ENCODE peak calls at places on chromosomes 7 and 10, in seven cellular contexts. One of them, this sample, is unnamed.

GRCh38 chr10:97895915-97896314 is 46.3 kb downstream of the GOLGA7B start:
- DNase-seq in amniotic epithelial cell: no peak
- DNase-seq in anterior cingulate cortex: no peak
- DNase-seq in A172: no peak
- DNase-seq in stimulated activated CD8-positive, alpha-beta memory T cell treated with anti-CD3 and anti-CD28 coated beads, Interleukin-2, amount 100 ng/mL, for 1 hour: no peak
- DNase-seq in heart left ventricle: no peak
- DNase-seq in mesothelial cell of epicardium: no peak
- DNase-seq in this sample: no peak

GRCh38 chr10:78502208-78502943 is 468.7 kb downstream of the RPS24 start:
- DNase-seq in mesothelial cell of epicardium: no peak
- DNase-seq in A172: peak; percentile 57
- DNase-seq in anterior cingulate cortex: no peak
- DNase-seq in amniotic epithelial cell: peak; percentile 16
- DNase-seq in heart left ventricle: no peak
- DNase-seq in stimulated activated CD8-positive, alpha-beta memory T cell treated with anti-CD3 and anti-CD28 coated beads, Interleukin-2, amount 100 ng/mL, for 1 hour: no peak
- DNase-seq in this sample: no peak

GRCh38 chr7:88888684-88889083 is 93.1 kb upstream of the TEX47 start:
- DNase-seq in A172: no peak
- DNase-seq in anterior cingulate cortex: no peak
- DNase-seq in heart left ventricle: no peak
- DNase-seq in amniotic epithelial cell: no peak
- DNase-seq in mesothelial cell of epicardium: no peak
- DNase-seq in stimulated activated CD8-positive, alpha-beta memory T cell treated with anti-CD3 and anti-CD28 coated beads, Interleukin-2, amount 100 ng/mL, for 1 hour: no peak
- DNase-seq in this sample: no peak

GRCh38 chr10:21807162-21807561 is 196.4 kb downstream of the DNAJC1 start:
- DNase-seq in anterior cingulate cortex: no peak
- DNase-seq in amniotic epithelial cell: peak; percentile 46
- DNase-seq in mesothelial cell of epicardium: no peak
- DNase-seq in A172: peak; percentile 24
- DNase-seq in heart left ventricle: no peak
- DNase-seq in stimulated activated CD8-positive, alpha-beta memory T cell treated with anti-CD3 and anti-CD28 coated beads, Interleukin-2, amount 100 ng/mL, for 1 hour: no peak
- DNase-seq in this sample: no peak

GRCh38 chr7:51000956-51001355 is 218.3 kb upstream of the GRB10 start:
- DNase-seq in anterior cingulate cortex: no peak
- DNase-seq in A172: no peak
- DNase-seq in mesothelial cell of epicardium: no peak
- DNase-seq in stimulated activated CD8-positive, alpha-beta memory T cell treated with anti-CD3 and anti-CD28 coated beads, Interleukin-2, amount 100 ng/mL, for 1 hour: no peak
- DNase-seq in amniotic epithelial cell: no peak
- DNase-seq in heart left ventricle: no peak
- DNase-seq in this sample: no peak

GRCh38 chr7:144785491-144785890 is 50.4 kb downstream of the TPK1 start:
- DNase-seq in anterior cingulate cortex: no peak
- DNase-seq in A172: no peak
- DNase-seq in mesothelial cell of epicardium: no peak
- DNase-seq in heart left ventricle: no peak
- DNase-seq in stimulated activated CD8-positive, alpha-beta memory T cell treated with anti-CD3 and anti-CD28 coated beads, Interleukin-2, amount 100 ng/mL, for 1 hour: no peak
- DNase-seq in amniotic epithelial cell: no peak
- DNase-seq in this sample: no peak

GRCh38 chr10:102660891-102661613 is 16.8 kb downstream of the TRIM8 start:
- DNase-seq in A172: no peak
- DNase-seq in heart left ventricle: peak; percentile 88
- DNase-seq in anterior cingulate cortex: no peak
- DNase-seq in mesothelial cell of epicardium: no peak
- DNase-seq in amniotic epithelial cell: no peak
- DNase-seq in stimulated activated CD8-positive, alpha-beta memory T cell treated with anti-CD3 and anti-CD28 coated beads, Interleukin-2, amount 100 ng/mL, for 1 hour: peak; percentile 21
- DNase-seq in this sample: no peak

GRCh38 chr10:67607472-67607871 is 88.5 kb downstream of the CTNNA3 start:
- DNase-seq in amniotic epithelial cell: peak; percentile 36
- DNase-seq in heart left ventricle: no peak
- DNase-seq in A172: no peak
- DNase-seq in mesothelial cell of epicardium: no peak
- DNase-seq in stimulated activated CD8-positive, alpha-beta memory T cell treated with anti-CD3 and anti-CD28 coated beads, Interleukin-2, amount 100 ng/mL, for 1 hour: no peak
- DNase-seq in anterior cingulate cortex: no peak
- DNase-seq in this sample: no peak

GRCh38 chr10:100000109-100000502 is 9.6 kb downstream of the DNMBP start:
- DNase-seq in anterior cingulate cortex: no peak
- DNase-seq in stimulated activated CD8-positive, alpha-beta memory T cell treated with anti-CD3 and anti-CD28 coated beads, Interleukin-2, amount 100 ng/mL, for 1 hour: no peak
- DNase-seq in A172: no peak
- DNase-seq in amniotic epithelial cell: peak; percentile 78
- DNase-seq in mesothelial cell of epicardium: no peak
- DNase-seq in heart left ventricle: no peak
- DNase-seq in this sample: no peak

GRCh38 chr7:916291-916941 is 38.1 kb downstream of the ADAP1 start:
- DNase-seq in A172: peak; percentile 34
- DNase-seq in anterior cingulate cortex: no peak
- DNase-seq in amniotic epithelial cell: no peak
- DNase-seq in heart left ventricle: peak; percentile 16
- DNase-seq in mesothelial cell of epicardium: no peak
- DNase-seq in stimulated activated CD8-positive, alpha-beta memory T cell treated with anti-CD3 and anti-CD28 coated beads, Interleukin-2, amount 100 ng/mL, for 1 hour: no peak
- DNase-seq in this sample: no peak

GRCh38 chr10:24722676-24723385 is 856 bp downstream of the ARHGAP21 start:
- DNase-seq in amniotic epithelial cell: peak; percentile 51
- DNase-seq in A172: no peak
- DNase-seq in heart left ventricle: peak; percentile 80
- DNase-seq in mesothelial cell of epicardium: peak; percentile 48
- DNase-seq in anterior cingulate cortex: no peak
- DNase-seq in stimulated activated CD8-positive, alpha-beta memory T cell treated with anti-CD3 and anti-CD28 coated beads, Interleukin-2, amount 100 ng/mL, for 1 hour: no peak
- DNase-seq in this sample: no peak

GRCh38 chr10:14399641-14400040 is 68.9 kb upstream of the FRMD4A start:
- DNase-seq in stimulated activated CD8-positive, alpha-beta memory T cell treated with anti-CD3 and anti-CD28 coated beads, Interleukin-2, amount 100 ng/mL, for 1 hour: no peak
- DNase-seq in heart left ventricle: no peak
- DNase-seq in mesothelial cell of epicardium: no peak
- DNase-seq in anterior cingulate cortex: no peak
- DNase-seq in amniotic epithelial cell: no peak
- DNase-seq in A172: peak; percentile 57
- DNase-seq in this sample: no peak

GRCh38 chr10:57338823-57339558 is 928.7 kb downstream of the IPMK start:
- DNase-seq in heart left ventricle: no peak
- DNase-seq in A172: peak; percentile 44
- DNase-seq in anterior cingulate cortex: no peak
- DNase-seq in stimulated activated CD8-positive, alpha-beta memory T cell treated with anti-CD3 and anti-CD28 coated beads, Interleukin-2, amount 100 ng/mL, for 1 hour: no peak
- DNase-seq in mesothelial cell of epicardium: no peak
- DNase-seq in amniotic epithelial cell: peak; percentile 32
- DNase-seq in this sample: no peak

GRCh38 chr7:25515876-25516275 is 287.6 kb upstream of the NPVF start:
- DNase-seq in heart left ventricle: no peak
- DNase-seq in anterior cingulate cortex: no peak
- DNase-seq in amniotic epithelial cell: peak; percentile 1
- DNase-seq in mesothelial cell of epicardium: no peak
- DNase-seq in A172: no peak
- DNase-seq in stimulated activated CD8-positive, alpha-beta memory T cell treated with anti-CD3 and anti-CD28 coated beads, Interleukin-2, amount 100 ng/mL, for 1 hour: no peak
- DNase-seq in this sample: no peak

GRCh38 chr10:11009471-11010308 is 8.0 kb upstream of the CELF2 start:
- DNase-seq in amniotic epithelial cell: no peak
- DNase-seq in mesothelial cell of epicardium: no peak
- DNase-seq in anterior cingulate cortex: no peak
- DNase-seq in A172: no peak
- DNase-seq in heart left ventricle: no peak
- DNase-seq in stimulated activated CD8-positive, alpha-beta memory T cell treated with anti-CD3 and anti-CD28 coated beads, Interleukin-2, amount 100 ng/mL, for 1 hour: no peak
- DNase-seq in this sample: no peak

GRCh38 chr10:60282771-60283353 is 106.8 kb downstream of the ANK3 start:
- DNase-seq in stimulated activated CD8-positive, alpha-beta memory T cell treated with anti-CD3 and anti-CD28 coated beads, Interleukin-2, amount 100 ng/mL, for 1 hour: no peak
- DNase-seq in mesothelial cell of epicardium: no peak
- DNase-seq in amniotic epithelial cell: no peak
- DNase-seq in anterior cingulate cortex: no peak
- DNase-seq in A172: peak; percentile 78
- DNase-seq in heart left ventricle: no peak
- DNase-seq in this sample: no peak

GRCh38 chr7:27185013-27185707 is at the start of gene HOXA11:
- DNase-seq in mesothelial cell of epicardium: no peak
- DNase-seq in A172: no peak
- DNase-seq in anterior cingulate cortex: no peak
- DNase-seq in heart left ventricle: no peak
- DNase-seq in amniotic epithelial cell: peak; percentile 7
- DNase-seq in stimulated activated CD8-positive, alpha-beta memory T cell treated with anti-CD3 and anti-CD28 coated beads, Interleukin-2, amount 100 ng/mL, for 1 hour: no peak
- DNase-seq in this sample: no peak

GRCh38 chr7:1944619-1945210 is 274.6 kb downstream of the ELFN1 start:
- DNase-seq in anterior cingulate cortex: no peak
- DNase-seq in heart left ventricle: peak; percentile 24
- DNase-seq in amniotic epithelial cell: no peak
- DNase-seq in A172: no peak
- DNase-seq in mesothelial cell of epicardium: no peak
- DNase-seq in stimulated activated CD8-positive, alpha-beta memory T cell treated with anti-CD3 and anti-CD28 coated beads, Interleukin-2, amount 100 ng/mL, for 1 hour: no peak
- DNase-seq in this sample: no peak

GRCh38 chr10:24209421-24209770 is 458 bp downstream of the KIAA1217 start:
- DNase-seq in A172: peak; percentile 48
- DNase-seq in mesothelial cell of epicardium: no peak
- DNase-seq in anterior cingulate cortex: no peak
- DNase-seq in amniotic epithelial cell: peak; percentile 49
- DNase-seq in stimulated activated CD8-positive, alpha-beta memory T cell treated with anti-CD3 and anti-CD28 coated beads, Interleukin-2, amount 100 ng/mL, for 1 hour: no peak
- DNase-seq in heart left ventricle: no peak
- DNase-seq in this sample: no peak

GRCh38 chr7:156650042-156650441 is 9.5 kb downstream of the RNF32 start:
- DNase-seq in amniotic epithelial cell: peak; percentile 7
- DNase-seq in anterior cingulate cortex: no peak
- DNase-seq in heart left ventricle: no peak
- DNase-seq in mesothelial cell of epicardium: no peak
- DNase-seq in A172: no peak
- DNase-seq in stimulated activated CD8-positive, alpha-beta memory T cell treated with anti-CD3 and anti-CD28 coated beads, Interleukin-2, amount 100 ng/mL, for 1 hour: no peak
- DNase-seq in this sample: no peak

GRCh38 chr7:47088329-47089067 is 493.4 kb downstream of the TNS3 start:
- DNase-seq in anterior cingulate cortex: no peak
- DNase-seq in amniotic epithelial cell: peak; percentile 57
- DNase-seq in stimulated activated CD8-positive, alpha-beta memory T cell treated with anti-CD3 and anti-CD28 coated beads, Interleukin-2, amount 100 ng/mL, for 1 hour: no peak
- DNase-seq in A172: peak; percentile 57
- DNase-seq in mesothelial cell of epicardium: peak; percentile 35
- DNase-seq in heart left ventricle: peak; percentile 64
- DNase-seq in this sample: no peak

This sample was measured in cerebellar nuclear complex.